ENCODE peak calls at places on chromosomes 6 and 20, in five cellular contexts. L is ovary, E is PC-9, S is OCI-LY7, Q is HepG2. X is an unnamed sample. For H3K9me3, the result is how much of the 10 kb centered on the place peaks cover.

GRCh38 chr6:116078945-116079344 is 18.3 kb upstream of the FRK start:
- DNase-seq in L (no peak), E (no peak), S (no peak), Q (no peak), X (no peak)

GRCh38 chr6:25056130-25056529 is 120.4 kb upstream of the RIPOR2 start:
- DNase-seq in L (no peak), E (no peak), S (peak), Q (no peak), X (no peak)

GRCh38 chr20:32134026-32134425 is 24.5 kb downstream of the TM9SF4 start:
- DNase-seq in L (no peak), E (no peak), S (no peak), Q (no peak), X (no peak)

GRCh38 chr20:63744158-63744557 is 4.6 kb downstream of the SLC2A4RG start:
- DNase-seq in L (no peak), E (no peak), S (no peak), Q (no peak), X (no peak)

GRCh38 chr6:156434049-156434794 is 343.0 kb upstream of the ARID1B start:
- DNase-seq in L (no peak), E (no peak), S (no peak), Q (no peak), X (no peak)

GRCh38 chr6:41518118-41518517 is 28.1 kb upstream of the FOXP4 start:
- DNase-seq in L (no peak), E (no peak), S (no peak), Q (peak), X (no peak)

GRCh38 chr6:44050872-44051421 is 76.3 kb downstream of the MRPL14 start:
- DNase-seq in L (no peak), E (peak), S (no peak), Q (no peak), X (no peak)

GRCh38 chr20:8153281-8153908 is 21.3 kb downstream of the PLCB1 start:
- DNase-seq in L (no peak), E (no peak), S (no peak), Q (no peak), X (no peak)

GRCh38 chr6:155228549-155229166 is 35.2 kb upstream of the CLDN20 start:
- DNase-seq in L (no peak), E (no peak), S (no peak), Q (no peak), X (no peak)

GRCh38 chr20:19274412-19275015 is 62.1 kb downstream of the SLC24A3 start:
- DNase-seq in L (peak), E (no peak), S (no peak), Q (no peak), X (no peak)

GRCh38 chr20:48750376-48750775 is 77.4 kb downstream of the PREX1 start:
- DNase-seq in L (no peak), E (no peak), S (no peak), Q (no peak), X (no peak)

GRCh38 chr20:58945967-58946631 is 35.0 kb upstream of the NELFCD start:
- DNase-seq in L (no peak), E (no peak), S (no peak), Q (no peak), X (no peak)

GRCh38 chr20:17866234-17867001 is 102.2 kb downstream of the SNX5 start:
- DNase-seq in L (no peak), E (no peak), S (no peak), Q (no peak), X (no peak)

GRCh38 chr6:9025796-9026195 is 590.5 kb upstream of the SLC35B3 start:
- DNase-seq in L (no peak), E (no peak), S (no peak), Q (no peak), X (no peak)

GRCh38 chr6:43945778-43946100 is 175.7 kb downstream of the VEGFA start:
- DNase-seq in L (no peak), E (no peak), S (no peak), Q (no peak), X (no peak)

GRCh38 chr20:47785900-47786762 is 850 bp upstream of the SULF2 start:
- DNase-seq in L (peak), E (peak), S (no peak), Q (peak), X (no peak)

GRCh38 chr6:17281497-17282481 is 628 bp downstream of the RBM24 start:
- DNase-seq in L (peak), E (peak), S (no peak), Q (no peak), X (no peak)

GRCh38 chr20:37295595-37295994 is 6.1 kb downstream of the MANBAL start:
- DNase-seq in L (no peak), E (peak), S (no peak), Q (no peak), X (no peak)

DNA sequence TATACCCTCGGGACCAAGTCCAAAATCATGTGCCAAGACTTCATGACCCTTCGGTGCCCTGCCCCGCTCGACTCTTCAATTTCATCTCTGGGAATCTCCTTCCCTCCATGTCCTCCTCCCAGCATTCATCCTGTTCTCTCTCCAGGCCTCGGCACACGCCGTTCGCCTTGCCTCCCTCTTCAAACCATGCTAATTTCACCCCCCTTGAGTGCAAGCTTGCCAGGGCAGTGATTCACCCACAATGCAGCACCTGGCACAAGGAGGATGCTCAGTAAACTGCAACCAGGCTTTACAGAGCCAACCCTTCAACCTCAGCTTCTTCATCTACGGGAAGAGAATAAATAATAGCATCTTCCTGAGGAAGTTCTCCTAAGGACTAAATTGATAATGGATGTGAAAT is 4.1 kb downstream of the KCNS1 start:
- DNase-seq in L (no peak), E (no peak), S (no peak), Q (no peak), X (no peak)
- TF ChIP-seq CTCF in L (no peak), E (no peak), S (no peak), Q (no peak), X (no peak)

DNA sequence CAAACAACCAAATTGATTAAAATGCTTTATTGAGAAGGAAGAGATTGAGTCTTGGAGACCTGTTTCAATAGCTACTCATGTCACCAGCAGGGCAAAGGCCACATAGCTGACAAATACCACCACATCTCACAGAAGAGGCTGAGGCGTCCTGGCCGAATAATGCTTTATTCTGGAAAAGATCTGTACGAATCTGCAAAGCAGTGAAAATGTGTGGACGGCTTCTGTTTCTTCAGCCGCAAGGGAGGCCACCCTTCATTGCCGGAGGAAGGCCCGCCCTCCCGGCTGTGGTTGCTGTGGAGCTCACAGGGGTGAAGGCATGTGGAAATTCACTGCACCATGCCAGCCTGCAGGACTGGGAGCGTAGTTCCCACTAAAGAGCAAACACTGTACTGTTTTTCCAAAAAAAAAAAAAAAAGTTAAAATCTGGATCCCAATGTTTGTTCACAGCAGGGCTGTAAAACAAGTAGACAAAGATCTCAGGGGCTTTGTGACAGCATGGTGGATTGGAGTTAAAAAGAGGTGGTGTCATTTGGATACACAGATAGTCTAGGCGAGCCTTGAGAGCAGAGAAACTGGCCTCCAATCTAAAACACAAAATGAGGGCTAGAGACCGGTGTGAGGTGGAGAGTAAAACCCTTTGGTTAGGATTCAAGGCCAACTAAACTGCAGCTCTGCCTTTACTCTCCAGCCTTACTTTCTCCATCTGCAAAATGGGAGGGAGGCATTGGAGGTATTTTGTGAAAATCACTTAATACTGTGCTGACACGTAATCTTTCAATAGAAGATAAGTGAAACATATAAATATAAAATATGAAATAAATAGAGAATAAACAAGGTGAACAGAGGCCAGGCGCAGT is 89.4 kb upstream of the QKI start:
- DNase-seq in L (no peak), E (peak), S (no peak), Q (peak), X (no peak)
- H3K4me3 ChIP-seq in L (no peak), E (peak), S (no peak), Q (peak), X (no peak)

DNA sequence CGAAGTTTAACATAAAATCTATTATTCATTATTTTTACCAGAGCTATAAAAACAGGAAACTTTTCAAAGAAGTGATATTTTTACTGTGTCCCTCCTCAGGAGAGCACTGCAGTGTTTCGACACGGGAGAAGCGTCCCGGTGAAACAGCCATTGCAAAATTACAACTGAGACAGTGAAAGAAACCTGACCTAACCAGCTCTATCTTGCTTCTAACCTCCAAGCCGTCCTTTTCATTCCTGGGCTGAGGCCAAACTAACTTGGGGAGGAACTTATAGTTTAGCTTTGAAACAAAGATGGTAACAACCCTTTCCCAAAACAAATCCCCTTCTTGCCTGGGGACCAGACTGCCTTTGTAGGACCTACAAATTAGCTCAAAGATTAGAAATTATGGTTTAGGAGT is 79.2 kb downstream of the WDR27 start:
- DNase-seq in L (no peak), E (no peak), S (no peak), Q (no peak), X (no peak)
- H3K9me3 ChIP-seq in L (under half), E (under half), S (under half), Q (under half), X (under half)

DNA sequence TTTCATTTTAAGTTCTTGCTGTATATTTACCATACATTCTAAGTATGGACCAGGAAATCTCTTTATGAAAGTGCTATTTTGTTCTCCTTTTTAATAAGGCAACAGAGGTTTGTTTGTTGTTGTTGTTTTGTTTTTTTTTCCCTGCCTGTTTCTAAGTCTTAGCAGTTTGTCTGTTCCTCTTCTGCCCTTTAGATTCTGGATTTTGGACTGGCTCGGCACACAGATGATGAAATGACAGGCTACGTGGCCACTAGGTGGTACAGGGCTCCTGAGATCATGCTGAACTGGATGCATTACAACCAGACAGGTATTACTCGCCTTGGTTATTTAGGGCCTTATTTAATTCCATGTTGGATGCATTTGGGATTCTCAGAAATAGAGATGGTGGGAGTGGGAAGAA is 48.0 kb downstream of the MAPK14 start:
- DNase-seq in L (no peak), E (no peak), S (peak), Q (peak), X (no peak)
- TF ChIP-seq CTCF in L (no peak), E (peak), S (peak), Q (peak), X (no peak)

DNA sequence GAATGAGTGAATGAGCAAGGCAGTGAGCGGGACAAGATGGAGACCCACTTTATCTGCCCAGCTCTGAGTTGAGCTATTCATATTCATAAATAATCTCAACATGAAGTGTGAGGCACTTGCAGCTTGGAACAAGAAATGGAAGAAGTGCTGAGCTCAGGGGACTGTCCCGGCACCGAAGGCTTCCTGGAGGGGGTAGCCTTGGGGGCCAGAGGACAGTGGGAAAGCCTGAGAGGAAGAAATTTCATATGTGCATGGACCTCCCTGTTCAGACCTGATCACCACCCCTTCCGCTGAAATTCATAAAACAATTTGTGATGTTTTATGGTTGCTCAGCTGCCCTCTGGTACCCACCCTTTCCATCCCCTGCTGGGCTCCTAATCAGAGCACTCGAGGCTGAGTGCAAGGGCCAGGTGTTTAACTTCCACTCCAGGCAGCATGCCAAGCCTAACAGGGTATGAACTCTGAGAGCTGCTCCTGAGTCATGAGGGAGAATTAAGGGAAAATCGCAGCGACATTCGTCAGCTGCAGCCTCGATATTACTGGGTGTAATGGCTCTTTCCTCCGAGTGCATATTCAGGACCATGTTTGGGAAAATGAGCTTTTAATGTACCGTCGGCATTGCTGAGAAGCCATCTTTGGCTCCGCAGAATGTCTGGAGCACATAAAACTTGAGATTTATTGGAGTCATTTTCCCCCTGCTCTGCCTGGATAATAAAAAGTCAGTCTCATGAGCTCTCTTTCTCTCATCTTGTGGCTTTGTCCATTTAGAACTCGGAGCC is 103.4 kb downstream of the TOX2 start:
- DNase-seq in L (no peak), E (peak), S (no peak), Q (no peak), X (peak)
- H3K4me3 ChIP-seq in L (no peak), E (peak), S (no peak), Q (no peak), X (peak)

GRCh38 chr6:47371875-47372255 is 62.2 kb upstream of the TNFRSF21 start:
- DNase-seq in L (no peak), E (no peak), S (no peak), Q (no peak), X (no peak)
- H3K9me3 ChIP-seq in L (under half), E (under half), S (under half), Q (under half), X (under half)

GRCh38 chr6:118704911-118705310 is 53.5 kb upstream of the CEP85L start:
- DNase-seq in L (no peak), E (no peak), S (no peak), Q (no peak), X (no peak)

GRCh38 chr6:118708055-118708454 is 56.7 kb upstream of the CEP85L start:
- DNase-seq in L (no peak), E (no peak), S (peak), Q (no peak), X (no peak)

GRCh38 chr6:118706702-118707101 is 55.3 kb upstream of the CEP85L start:
- DNase-seq in L (no peak), E (no peak), S (no peak), Q (no peak), X (no peak)

GRCh38 chr6:118708736-118709135 is 57.3 kb upstream of the CEP85L start:
- DNase-seq in L (no peak), E (no peak), S (no peak), Q (no peak), X (no peak)

DNA sequence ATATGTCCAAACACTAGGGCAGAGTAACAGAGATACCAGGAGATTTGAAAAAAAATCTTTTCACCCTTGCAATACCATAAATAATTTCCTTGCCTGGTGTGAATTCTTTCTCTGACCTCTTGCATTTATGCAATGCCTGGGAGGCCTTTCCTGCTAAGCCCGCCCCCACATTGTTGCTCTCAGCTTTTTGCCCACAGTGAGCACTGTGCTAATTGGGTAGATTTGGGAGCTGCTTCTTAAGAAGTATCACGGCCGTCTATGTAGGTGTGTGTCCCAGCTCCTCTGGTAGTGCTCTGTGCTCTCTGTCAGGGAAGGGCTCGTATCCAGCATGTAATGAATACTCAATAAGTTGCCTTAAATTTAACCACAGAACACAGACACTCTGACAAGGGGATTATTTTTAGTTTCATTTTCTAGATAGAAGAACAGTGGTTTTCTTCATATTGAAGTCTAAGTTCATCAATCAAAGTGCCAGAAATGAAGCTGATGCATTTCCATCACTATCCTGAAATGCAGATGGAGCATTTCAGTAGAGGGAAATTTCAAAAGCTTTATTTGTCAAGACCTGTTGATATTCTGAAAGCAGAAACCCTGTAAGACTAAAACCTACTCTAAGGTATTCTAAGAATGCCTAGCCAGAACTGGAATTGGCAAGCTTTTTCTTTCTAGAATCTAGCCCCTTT is 54.5 kb upstream of the CEP85L start:
- DNase-seq in L (no peak), E (peak), S (no peak), Q (no peak), X (no peak)
- TF ChIP-seq CTCF in L (no peak), E (no peak), S (no peak), Q (no peak), X (no peak)

GRCh38 chr6:31087494-31088089 is 24.8 kb downstream of the C6orf15 start:
- DNase-seq in L (peak), E (peak), S (peak), Q (peak), X (peak)

GRCh38 chr6:31090973-31091364 is 21.4 kb downstream of the C6orf15 start:
- DNase-seq in L (no peak), E (no peak), S (no peak), Q (no peak), X (no peak)

GRCh38 chr6:31090275-31090972 is 22.0 kb downstream of the C6orf15 start:
- DNase-seq in L (no peak), E (no peak), S (no peak), Q (no peak), X (no peak)

GRCh38 chr6:31083742-31084354 is 28.5 kb downstream of the C6orf15 start:
- DNase-seq in L (no peak), E (no peak), S (peak), Q (peak), X (peak)

GRCh38 chr6:31086788-31087440 is 25.5 kb downstream of the C6orf15 start:
- DNase-seq in L (no peak), E (no peak), S (no peak), Q (no peak), X (peak)
- H3K4me3 ChIP-seq in L (no peak), E (no peak), S (no peak), Q (no peak), X (no peak)

GRCh38 chr6:137181876-137182653 is 8.6 kb upstream of the IL22RA2 start:
- DNase-seq in L (no peak), E (no peak), S (peak), Q (no peak), X (no peak)
- H3K9me3 ChIP-seq in L (under half), E (under half), S (under half), Q (under half), X (under half)

GRCh38 chr20:62702886-62703852 is 5.5 kb upstream of the NTSR1 start:
- DNase-seq in L (no peak), E (peak), S (no peak), Q (peak), X (peak)
- TF ChIP-seq CTCF in L (no peak), E (peak), S (no peak), Q (no peak), X (peak)

X was measured in AG04450.